ENCODE peak calls at places on chromosome 21, in six cellular contexts. K is NCI-H146, R is heart left ventricle, C is pancreas, O is epithelial cell of esophagus, T is right lobe of liver. B is an unnamed sample.

GRCh38 chr21:27590271-27590670 is 623.4 kb upstream of the ADAMTS5 start:
- DNase-seq in K (no peak), R (peak), C (no peak), O (no peak), T (no peak), B (peak)

GRCh38 chr21:45910155-45910547 is 71.4 kb upstream of the COL6A1 start:
- DNase-seq in K (no peak), R (no peak), C (peak), O (no peak), T (no peak), B (no peak)

GRCh38 chr21:14878971-14879370 is 185.8 kb downstream of the NRIP1 start:
- DNase-seq in K (no peak), R (no peak), C (no peak), O (peak), T (no peak), B (no peak)

GRCh38 chr21:38474124-38474523 is 24.2 kb downstream of the ERG start:
- DNase-seq in K (no peak), R (peak), C (no peak), O (no peak), T (no peak), B (no peak)

GRCh38 chr21:41821081-41821755 is 54.4 kb upstream of the RIPK4 start:
- DNase-seq in K (no peak), R (no peak), C (no peak), O (no peak), T (peak), B (no peak)

GRCh38 chr21:16086121-16086520 is 356.3 kb downstream of the USP25 start:
- DNase-seq in K (no peak), R (no peak), C (no peak), O (no peak), T (no peak), B (no peak)

GRCh38 chr21:45802425-45802824 is 158.9 kb downstream of the PCBP3 start:
- DNase-seq in K (no peak), R (no peak), C (peak), O (no peak), T (no peak), B (no peak)

GRCh38 chr21:33569986-33570385 is 18.5 kb downstream of the DONSON start:
- DNase-seq in K (no peak), R (no peak), C (no peak), O (no peak), T (no peak), B (peak)

GRCh38 chr21:33495743-33496142 is 4.2 kb upstream of the DNAJC28 start:
- DNase-seq in K (no peak), R (no peak), C (no peak), O (no peak), T (no peak), B (no peak)

GRCh38 chr21:46366091-46366490 is 42.1 kb downstream of the PCNT start:
- DNase-seq in K (no peak), R (no peak), C (no peak), O (no peak), T (no peak), B (no peak)

GRCh38 chr21:45256021-45256911 is 31.4 kb downstream of the POFUT2 start:
- DNase-seq in K (no peak), R (no peak), C (no peak), O (no peak), T (peak), B (no peak)

GRCh38 chr21:46144464-46145070 is 10.8 kb downstream of the FTCD start:
- DNase-seq in K (no peak), R (peak), C (peak), O (no peak), T (peak), B (no peak)

GRCh38 chr21:36753556-36753955 is 54.6 kb downstream of the SIM2 start:
- DNase-seq in K (no peak), R (no peak), C (no peak), O (peak), T (no peak), B (peak)

GRCh38 chr21:33058468-33059318 is 11.2 kb upstream of the OLIG1 start:
- DNase-seq in K (no peak), R (peak), C (no peak), O (no peak), T (peak), B (no peak)